ENCODE peak calls at places on chromosomes 13 and 19, in six cellular contexts. Y, O, F, P, N and Z are unnamed samples.

GRCh38 chr13:35549481-35549880 is 73.0 kb upstream of the MAB21L1 start:
- DNase-seq in O (peak), P (no peak), F (no peak), Y (peak), N (no peak), Z (peak)

GRCh38 chr13:32443111-32443510 is 15.2 kb upstream of the N4BP2L1 start:
- DNase-seq in Y (peak), N (no peak), O (peak), P (no peak), F (no peak), Z (peak)

GRCh38 chr19:3231288-3231687 is 6.8 kb downstream of the CELF5 start:
- DNase-seq in Y (no peak), P (no peak), F (no peak), N (no peak), O (no peak), Z (no peak)

GRCh38 chr19:33684550-33685303 is 63.0 kb downstream of the CHST8 start:
- DNase-seq in Y (peak), F (peak), N (no peak), O (no peak), P (peak), Z (no peak)

GRCh38 chr13:46124967-46125933 is 20.4 kb upstream of the CPB2 start:
- DNase-seq in F (no peak), O (no peak), P (no peak), N (no peak), Y (peak), Z (no peak)

GRCh38 chr13:43127103-43127817 is 103.9 kb downstream of the DNAJC15 start:
- DNase-seq in Y (peak), P (no peak), O (no peak), F (no peak), N (no peak), Z (no peak)

GRCh38 chr13:50511877-50512332 is 331.6 kb downstream of the DLEU7 start:
- DNase-seq in O (no peak), N (no peak), F (no peak), P (no peak), Y (no peak), Z (no peak)

GRCh38 chr19:10773969-10774368 is 56.1 kb downstream of the DNM2 start:
- DNase-seq in N (no peak), P (no peak), F (no peak), Y (no peak), O (no peak), Z (no peak)

GRCh38 chr13:83905641-83906040 is 23.4 kb upstream of the SLITRK1 start:
- DNase-seq in Y (no peak), O (no peak), P (no peak), F (no peak), N (no peak), Z (no peak)

GRCh38 chr19:1445932-1446712 is 3.8 kb upstream of the APC2 start:
- DNase-seq in P (peak), F (no peak), O (no peak), N (no peak), Y (no peak), Z (no peak)

GRCh38 chr13:97630725-97631124 is 196.8 kb downstream of the RAP2A start:
- DNase-seq in F (no peak), O (no peak), P (no peak), Y (no peak), N (no peak), Z (peak)

GRCh38 chr13:26695360-26695705 is 65.3 kb downstream of the GPR12 start:
- DNase-seq in N (no peak), P (no peak), O (no peak), F (no peak), Y (no peak), Z (no peak)

GRCh38 chr13:99403458-99403971 is 96.3 kb upstream of the GPR183 start:
- DNase-seq in P (no peak), Y (no peak), F (no peak), O (no peak), N (no peak), Z (no peak)

GRCh38 chr13:22090114-22090513 is 419.2 kb downstream of the FGF9 start:
- DNase-seq in O (no peak), P (no peak), Y (no peak), N (no peak), F (no peak), Z (no peak)

GRCh38 chr13:27601771-27602170 is 18.6 kb downstream of the LNX2 start:
- DNase-seq in N (no peak), O (no peak), F (no peak), Y (no peak), P (no peak), Z (no peak)

GRCh38 chr19:43570174-43570791 is 5.0 kb downstream of the XRCC1 start:
- DNase-seq in P (no peak), O (no peak), N (no peak), Y (no peak), F (no peak), Z (no peak)

DNA sequence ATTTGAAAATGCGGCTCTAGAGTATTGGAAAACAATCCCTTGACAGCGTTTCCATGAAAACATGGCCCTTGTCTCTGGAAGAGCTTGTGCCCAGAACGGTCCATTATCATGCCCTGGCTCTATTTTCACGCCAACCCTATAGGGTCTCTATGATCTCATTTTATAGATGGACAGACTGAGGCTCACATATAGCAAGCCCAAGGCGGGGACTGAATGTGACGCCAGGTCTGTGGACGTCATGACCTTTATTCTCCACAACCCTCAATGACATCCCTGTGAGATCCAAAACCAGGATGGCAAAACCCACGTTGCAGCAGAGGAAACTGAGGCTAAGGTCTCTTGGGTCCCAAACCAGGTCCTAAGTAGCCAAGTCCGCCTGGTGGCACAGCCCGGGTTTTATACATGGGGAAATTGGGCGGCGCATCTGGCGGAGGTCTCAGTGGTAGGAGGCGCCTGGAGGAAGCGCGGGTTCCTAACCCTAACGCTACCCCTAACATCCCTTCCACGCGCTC is 425 bp upstream of the COLGALT1 start:
- DNase-seq in O (no peak), F (no peak), Y (no peak), N (no peak), P (no peak), Z (no peak)
- H3K4me3 ChIP-seq in O (peak), F (peak), Y (peak), N (peak), P (peak), Z (peak)

GRCh38 chr19:32651729-32652140 is 23.2 kb downstream of the ANKRD27 start:
- DNase-seq in F (no peak), N (peak), P (no peak), O (peak), Y (no peak), Z (no peak)
- TF ChIP-seq CTCF in F (no peak), N (no peak), P (peak), O (peak), Y (no peak), Z (no peak)

DNA sequence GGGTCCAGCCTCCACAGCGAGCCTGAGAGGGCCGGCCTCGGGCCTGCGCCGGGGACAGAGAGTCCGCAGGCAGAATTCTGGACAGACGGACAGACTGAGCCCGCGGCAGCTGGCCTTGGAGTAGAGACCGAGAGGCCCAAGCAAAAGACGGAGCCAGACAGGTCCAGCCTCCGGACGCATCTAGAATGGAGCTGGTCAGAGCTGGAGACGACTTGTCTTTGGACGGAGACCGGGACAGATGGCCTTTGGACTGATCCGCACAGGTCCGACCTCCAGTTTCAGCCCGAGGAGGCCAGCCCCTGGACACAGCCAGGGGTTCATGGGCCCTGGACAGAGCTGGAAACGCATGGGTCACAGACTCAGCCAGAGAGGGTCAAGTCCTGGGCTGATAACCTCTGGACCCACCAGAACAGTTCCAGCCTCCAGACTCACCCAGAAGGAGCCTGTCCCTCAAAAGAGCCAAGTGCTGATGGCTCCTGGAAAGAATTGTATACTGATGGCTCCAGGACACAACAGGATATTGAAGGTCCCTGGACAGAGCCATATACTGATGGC is 490 bp downstream of the ITPKC start:
- DNase-seq in F (peak), Y (no peak), O (peak), P (no peak), N (no peak), Z (peak)
- H3K4me3 ChIP-seq in F (peak), Y (peak), O (peak), P (peak), N (peak), Z (peak)

GRCh38 chr13:79972066-79972569 is 368.8 kb downstream of the SPRY2 start:
- DNase-seq in O (no peak), Y (no peak), N (no peak), P (no peak), F (no peak), Z (no peak)

GRCh38 chr13:79973533-79973963 is 367.4 kb downstream of the SPRY2 start:
- DNase-seq in Y (peak), N (no peak), F (no peak), P (peak), O (no peak), Z (no peak)
- TF ChIP-seq CTCF in Y (peak), N (peak), F (peak), P (peak), O (peak), Z (peak)

GRCh38 chr19:48103922-48104321 is 6.7 kb downstream of the PLA2G4C start:
- DNase-seq in F (no peak), P (no peak), O (no peak), N (no peak), Y (no peak), Z (no peak)

GRCh38 chr19:48102870-48103751 is 7.5 kb downstream of the PLA2G4C start:
- DNase-seq in F (no peak), Y (peak), N (no peak), O (peak), P (no peak), Z (peak)
- H3K4me3 ChIP-seq in F (no peak), Y (no peak), N (no peak), O (no peak), P (no peak), Z (no peak)

DNA sequence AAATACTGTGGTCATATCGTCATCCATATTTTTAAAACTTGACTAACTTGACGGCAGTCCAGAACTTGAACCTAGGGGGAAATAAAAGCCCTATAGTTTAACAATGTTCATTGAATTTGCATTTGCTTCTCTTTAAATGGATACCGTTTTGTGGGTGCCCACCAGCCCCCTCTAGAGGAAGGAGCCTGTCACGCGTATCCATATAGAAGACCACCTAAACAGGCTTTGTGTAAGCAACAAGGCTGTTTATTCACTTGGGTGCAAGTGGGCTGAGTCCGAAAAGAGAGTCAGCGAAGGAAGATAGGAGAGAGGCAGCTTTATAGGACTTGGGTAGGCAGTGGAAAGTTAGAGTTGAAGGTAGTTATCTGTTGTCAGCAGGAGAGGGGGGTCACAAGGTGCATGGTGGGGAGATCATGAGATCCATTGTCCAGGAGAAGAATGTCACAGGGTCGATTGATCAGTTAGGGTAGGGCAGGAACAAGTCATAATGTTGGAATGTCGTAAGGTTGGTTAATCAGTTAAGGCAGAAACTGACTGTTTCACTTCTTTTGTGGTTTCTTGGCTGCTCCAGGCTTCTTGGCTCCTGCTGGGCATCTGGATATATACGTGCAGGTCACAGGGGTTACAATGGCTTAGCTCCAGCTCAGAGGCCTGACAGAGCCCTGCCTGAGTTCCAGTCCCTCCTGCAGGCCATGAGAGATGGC is 42.5 kb upstream of the ANKRD10 start:
- DNase-seq in Y (peak), F (no peak), O (peak), P (no peak), N (no peak), Z (no peak)
- TF ChIP-seq CTCF in Y (peak), F (no peak), O (peak), P (peak), N (no peak), Z (peak)

GRCh38 chr19:18433039-18433691 is 4.8 kb downstream of the ISYNA1 start:
- DNase-seq in N (no peak), O (no peak), P (no peak), F (no peak), Y (no peak), Z (no peak)
- H3K4me3 ChIP-seq in N (peak), O (peak), P (peak), F (no peak), Y (peak), Z (no peak)

DNA sequence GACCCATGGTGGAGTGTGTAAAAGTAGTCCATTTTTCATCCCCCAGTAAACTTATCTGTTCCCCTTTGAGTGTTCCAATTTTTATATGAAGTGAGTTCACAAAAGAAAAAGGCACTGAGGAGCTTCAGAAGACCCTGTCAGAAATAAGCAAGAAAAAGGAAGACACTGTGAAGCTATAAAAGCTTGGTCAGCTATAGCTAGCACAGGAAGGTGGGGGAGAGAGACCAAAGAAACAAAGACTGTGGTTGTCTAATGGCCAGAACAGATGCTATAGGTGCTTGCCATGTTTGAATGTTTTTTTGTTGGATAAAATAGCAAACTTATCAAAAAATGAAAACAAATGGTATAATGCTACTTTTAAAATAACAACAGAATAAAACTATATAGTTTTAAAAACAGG is 46.5 kb downstream of the RCBTB2 start:
- DNase-seq in F (no peak), O (no peak), Y (no peak), P (no peak), N (no peak), Z (no peak)
- TF ChIP-seq CTCF in F (no peak), O (no peak), Y (no peak), P (no peak), N (no peak), Z (no peak)

GRCh38 chr19:17577698-17578097 is 22.2 kb downstream of the COLGALT1 start:
- DNase-seq in Y (no peak), O (no peak), F (no peak), N (no peak), P (no peak), Z (no peak)

GRCh38 chr19:17576758-17577532 is 21.5 kb downstream of the COLGALT1 start:
- DNase-seq in O (peak), N (no peak), F (no peak), Y (peak), P (no peak), Z (no peak)

GRCh38 chr19:17580470-17581000 is 25.1 kb downstream of the COLGALT1 start:
- DNase-seq in F (no peak), O (no peak), P (no peak), N (no peak), Y (no peak), Z (no peak)

GRCh38 chr19:17581211-17581874 is 25.9 kb downstream of the COLGALT1 start:
- DNase-seq in O (no peak), P (no peak), Y (no peak), F (no peak), N (no peak), Z (no peak)

GRCh38 chr19:17579523-17580244 is 24.2 kb downstream of the COLGALT1 start:
- DNase-seq in F (no peak), O (peak), N (no peak), P (no peak), Y (peak), Z (peak)
- H3K4me3 ChIP-seq in F (no peak), O (no peak), N (no peak), P (no peak), Y (no peak), Z (no peak)

DNA sequence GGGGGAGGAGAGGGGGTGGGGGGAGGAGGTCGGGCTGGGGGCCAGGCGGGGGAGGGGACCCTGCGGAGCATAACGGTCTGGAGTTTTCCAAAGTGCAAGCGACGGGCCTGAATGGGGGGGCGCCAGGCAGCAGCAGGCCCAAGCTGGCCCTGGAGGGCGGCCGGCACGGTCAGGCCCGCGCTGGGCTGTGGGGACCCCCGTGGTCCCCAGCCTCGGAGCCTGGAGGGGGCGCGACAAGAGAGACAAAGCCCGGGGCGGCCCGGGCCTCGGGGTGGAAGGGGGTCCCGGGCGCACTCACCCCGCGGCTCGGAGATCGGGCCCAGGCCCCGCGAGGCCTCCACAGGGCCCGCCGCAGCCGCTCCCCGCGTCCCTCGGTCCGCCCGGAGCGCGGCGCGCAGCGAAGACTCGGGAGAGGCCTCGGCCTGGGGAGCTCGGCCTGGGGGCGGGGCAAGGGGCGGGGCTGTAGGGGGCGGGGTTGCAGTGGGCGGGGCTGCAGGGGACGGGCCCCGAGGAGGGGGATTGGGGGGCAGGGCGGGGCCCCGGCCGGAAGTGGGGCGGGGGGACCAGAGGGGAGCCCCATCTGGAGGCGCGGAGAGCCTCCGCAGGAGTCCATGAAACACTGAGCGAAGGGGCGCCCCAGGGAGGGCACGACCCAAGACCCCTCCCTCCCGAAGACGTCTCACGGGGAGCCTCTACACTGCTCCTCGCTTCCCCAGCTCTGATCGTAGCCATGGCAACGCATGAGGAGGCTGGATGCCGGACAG is 47.6 kb downstream of the PTPRS start:
- DNase-seq in O (peak), P (peak), F (peak), Y (peak), N (peak), Z (peak)
- TF ChIP-seq CTCF in O (no peak), P (peak), F (no peak), Y (no peak), N (no peak), Z (no peak)